ENCODE peak calls at places on chromosomes 11 and 22, in ten cellular contexts. One of them, this sample, is unnamed.

GRCh38 chr11:58898106-58898505 is 41.2 kb upstream of the GLYATL1 start:
- DNase-seq in suprapubic skin: no peak
- DNase-seq in neural crest cell: no peak
- DNase-seq in H9: no peak
- DNase-seq in GM06990: no peak
- DNase-seq in AG04450: no peak
- DNase-seq in lower leg skin: no peak
- DNase-seq in transverse colon: no peak
- DNase-seq in H1: no peak
- DNase-seq in lower lobe of right lung: no peak
- DNase-seq in this sample: no peak

GRCh38 chr11:69986421-69987229 is 91.5 kb upstream of the ANO1 start:
- DNase-seq in suprapubic skin: no peak
- DNase-seq in neural crest cell: no peak
- DNase-seq in H9: no peak
- DNase-seq in GM06990: no peak
- DNase-seq in AG04450: no peak
- DNase-seq in lower leg skin: no peak
- DNase-seq in transverse colon: no peak
- DNase-seq in H1: no peak
- DNase-seq in lower lobe of right lung: no peak
- DNase-seq in this sample: no peak

GRCh38 chr11:119566299-119566698 is 143.3 kb upstream of the THY1 start:
- DNase-seq in suprapubic skin: no peak
- DNase-seq in neural crest cell: no peak
- DNase-seq in H9: no peak
- DNase-seq in GM06990: no peak
- DNase-seq in AG04450: no peak
- DNase-seq in lower leg skin: no peak
- DNase-seq in transverse colon: no peak
- DNase-seq in H1: no peak
- DNase-seq in lower lobe of right lung: no peak
- DNase-seq in this sample: no peak

GRCh38 chr22:38193580-38193979 is 8.2 kb upstream of the MAFF start:
- DNase-seq in suprapubic skin: no peak
- DNase-seq in neural crest cell: no peak
- DNase-seq in H9: no peak
- DNase-seq in GM06990: no peak
- DNase-seq in AG04450: no peak
- DNase-seq in lower leg skin: no peak
- DNase-seq in transverse colon: no peak
- DNase-seq in H1: no peak
- DNase-seq in lower lobe of right lung: peak
- DNase-seq in this sample: no peak

GRCh38 chr22:45977003-45977395 is at the start of gene WNT7B:
- DNase-seq in suprapubic skin: no peak
- DNase-seq in neural crest cell: no peak
- DNase-seq in H9: no peak
- DNase-seq in GM06990: no peak
- DNase-seq in AG04450: no peak
- DNase-seq in lower leg skin: no peak
- DNase-seq in transverse colon: no peak
- DNase-seq in H1: no peak
- DNase-seq in lower lobe of right lung: peak
- DNase-seq in this sample: no peak

GRCh38 chr11:123578778-123579481 is 75.5 kb downstream of the SCN3B start:
- DNase-seq in suprapubic skin: no peak
- DNase-seq in neural crest cell: no peak
- DNase-seq in H9: no peak
- DNase-seq in GM06990: no peak
- DNase-seq in AG04450: no peak
- DNase-seq in lower leg skin: no peak
- DNase-seq in transverse colon: no peak
- DNase-seq in H1: no peak
- DNase-seq in lower lobe of right lung: no peak
- DNase-seq in this sample: no peak

GRCh38 chr11:123405123-123405592 is 24.9 kb upstream of the GRAMD1B start:
- DNase-seq in suprapubic skin: no peak
- DNase-seq in neural crest cell: no peak
- DNase-seq in H9: no peak
- DNase-seq in GM06990: peak
- DNase-seq in AG04450: no peak
- DNase-seq in lower leg skin: no peak
- DNase-seq in transverse colon: no peak
- DNase-seq in H1: no peak
- DNase-seq in lower lobe of right lung: no peak
- DNase-seq in this sample: no peak

GRCh38 chr11:13745165-13745564 is 76.7 kb downstream of the FAR1 start:
- DNase-seq in suprapubic skin: no peak
- DNase-seq in neural crest cell: no peak
- DNase-seq in H9: no peak
- DNase-seq in GM06990: no peak
- DNase-seq in AG04450: no peak
- DNase-seq in lower leg skin: no peak
- DNase-seq in transverse colon: no peak
- DNase-seq in H1: no peak
- DNase-seq in lower lobe of right lung: no peak
- DNase-seq in this sample: no peak

GRCh38 chr22:47692811-47693210 is 930.4 kb downstream of the TBC1D22A start:
- DNase-seq in suprapubic skin: no peak
- DNase-seq in neural crest cell: no peak
- DNase-seq in H9: no peak
- DNase-seq in GM06990: no peak
- DNase-seq in AG04450: no peak
- DNase-seq in lower leg skin: no peak
- DNase-seq in transverse colon: no peak
- DNase-seq in H1: no peak
- DNase-seq in lower lobe of right lung: no peak
- DNase-seq in this sample: no peak
- TF ChIP-seq CTCF in suprapubic skin: no peak
- TF ChIP-seq CTCF in neural crest cell: no peak
- TF ChIP-seq CTCF in H9: no peak
- TF ChIP-seq CTCF in GM06990: no peak
- TF ChIP-seq CTCF in AG04450: no peak
- TF ChIP-seq CTCF in lower leg skin: no peak
- TF ChIP-seq CTCF in transverse colon: no peak
- TF ChIP-seq CTCF in H1: no peak
- TF ChIP-seq CTCF in lower lobe of right lung: no peak
- TF ChIP-seq CTCF in this sample: no peak

GRCh38 chr11:22674470-22675426 is 8.3 kb downstream of the GAS2 start:
- DNase-seq in suprapubic skin: no peak
- DNase-seq in neural crest cell: no peak
- DNase-seq in H9: no peak
- DNase-seq in GM06990: no peak
- DNase-seq in AG04450: no peak
- DNase-seq in lower leg skin: no peak
- DNase-seq in transverse colon: no peak
- DNase-seq in H1: no peak
- DNase-seq in lower lobe of right lung: no peak
- DNase-seq in this sample: no peak
- TF ChIP-seq CTCF in suprapubic skin: no peak
- TF ChIP-seq CTCF in neural crest cell: no peak
- TF ChIP-seq CTCF in H9: no peak
- TF ChIP-seq CTCF in GM06990: no peak
- TF ChIP-seq CTCF in AG04450: no peak
- TF ChIP-seq CTCF in lower leg skin: no peak
- TF ChIP-seq CTCF in transverse colon: no peak
- TF ChIP-seq CTCF in H1: no peak
- TF ChIP-seq CTCF in lower lobe of right lung: no peak
- TF ChIP-seq CTCF in this sample: no peak

GRCh38 chr11:111932605-111932938 is 4.6 kb upstream of the DIXDC1 start:
- DNase-seq in suprapubic skin: no peak
- DNase-seq in neural crest cell: no peak
- DNase-seq in H9: no peak
- DNase-seq in GM06990: no peak
- DNase-seq in AG04450: no peak
- DNase-seq in lower leg skin: no peak
- DNase-seq in transverse colon: no peak
- DNase-seq in H1: no peak
- DNase-seq in lower lobe of right lung: no peak
- DNase-seq in this sample: no peak
- TF ChIP-seq CTCF in suprapubic skin: no peak
- TF ChIP-seq CTCF in neural crest cell: no peak
- TF ChIP-seq CTCF in H9: no peak
- TF ChIP-seq CTCF in GM06990: no peak
- TF ChIP-seq CTCF in AG04450: no peak
- TF ChIP-seq CTCF in lower leg skin: no peak
- TF ChIP-seq CTCF in transverse colon: no peak
- TF ChIP-seq CTCF in H1: no peak
- TF ChIP-seq CTCF in lower lobe of right lung: no peak
- TF ChIP-seq CTCF in this sample: no peak

GRCh38 chr11:16059332-16059731 is 297.0 kb downstream of the SOX6 start:
- DNase-seq in suprapubic skin: no peak
- DNase-seq in neural crest cell: no peak
- DNase-seq in H9: no peak
- DNase-seq in GM06990: no peak
- DNase-seq in AG04450: no peak
- DNase-seq in lower leg skin: no peak
- DNase-seq in transverse colon: no peak
- DNase-seq in H1: no peak
- DNase-seq in lower lobe of right lung: no peak
- DNase-seq in this sample: no peak
- TF ChIP-seq CTCF in suprapubic skin: no peak
- TF ChIP-seq CTCF in neural crest cell: no peak
- TF ChIP-seq CTCF in H9: no peak
- TF ChIP-seq CTCF in GM06990: no peak
- TF ChIP-seq CTCF in AG04450: no peak
- TF ChIP-seq CTCF in lower leg skin: no peak
- TF ChIP-seq CTCF in transverse colon: no peak
- TF ChIP-seq CTCF in H1: no peak
- TF ChIP-seq CTCF in lower lobe of right lung: no peak
- TF ChIP-seq CTCF in this sample: no peak

GRCh38 chr11:113904379-113905101 is at the start of gene HTR3B:
- DNase-seq in suprapubic skin: no peak
- DNase-seq in neural crest cell: no peak
- DNase-seq in H9: no peak
- DNase-seq in GM06990: no peak
- DNase-seq in AG04450: no peak
- DNase-seq in lower leg skin: no peak
- DNase-seq in transverse colon: no peak
- DNase-seq in H1: no peak
- DNase-seq in lower lobe of right lung: no peak
- DNase-seq in this sample: no peak

GRCh38 chr11:113907681-113908080 is 3.1 kb downstream of the HTR3B start:
- DNase-seq in suprapubic skin: no peak
- DNase-seq in neural crest cell: no peak
- DNase-seq in H9: no peak
- DNase-seq in GM06990: no peak
- DNase-seq in AG04450: no peak
- DNase-seq in lower leg skin: no peak
- DNase-seq in transverse colon: no peak
- DNase-seq in H1: no peak
- DNase-seq in lower lobe of right lung: no peak
- DNase-seq in this sample: no peak

GRCh38 chr11:113906515-113906914 is 1.9 kb downstream of the HTR3B start:
- DNase-seq in suprapubic skin: no peak
- DNase-seq in neural crest cell: no peak
- DNase-seq in H9: no peak
- DNase-seq in GM06990: no peak
- DNase-seq in AG04450: no peak
- DNase-seq in lower leg skin: no peak
- DNase-seq in transverse colon: no peak
- DNase-seq in H1: no peak
- DNase-seq in lower lobe of right lung: no peak
- DNase-seq in this sample: no peak

GRCh38 chr11:113907155-113907554 is 2.6 kb downstream of the HTR3B start:
- DNase-seq in suprapubic skin: no peak
- DNase-seq in neural crest cell: no peak
- DNase-seq in H9: no peak
- DNase-seq in GM06990: no peak
- DNase-seq in AG04450: no peak
- DNase-seq in lower leg skin: no peak
- DNase-seq in transverse colon: no peak
- DNase-seq in H1: no peak
- DNase-seq in lower lobe of right lung: no peak
- DNase-seq in this sample: no peak

GRCh38 chr11:113906038-113906437 is 1.4 kb downstream of the HTR3B start:
- DNase-seq in suprapubic skin: peak
- DNase-seq in neural crest cell: no peak
- DNase-seq in H9: peak
- DNase-seq in GM06990: no peak
- DNase-seq in AG04450: peak
- DNase-seq in lower leg skin: no peak
- DNase-seq in transverse colon: peak
- DNase-seq in H1: no peak
- DNase-seq in lower lobe of right lung: no peak
- DNase-seq in this sample: no peak
- TF ChIP-seq CTCF in suprapubic skin: no peak
- TF ChIP-seq CTCF in neural crest cell: peak
- TF ChIP-seq CTCF in H9: peak
- TF ChIP-seq CTCF in GM06990: peak
- TF ChIP-seq CTCF in AG04450: peak
- TF ChIP-seq CTCF in lower leg skin: no peak
- TF ChIP-seq CTCF in transverse colon: peak
- TF ChIP-seq CTCF in H1: peak
- TF ChIP-seq CTCF in lower lobe of right lung: no peak
- TF ChIP-seq CTCF in this sample: no peak

DNA sequence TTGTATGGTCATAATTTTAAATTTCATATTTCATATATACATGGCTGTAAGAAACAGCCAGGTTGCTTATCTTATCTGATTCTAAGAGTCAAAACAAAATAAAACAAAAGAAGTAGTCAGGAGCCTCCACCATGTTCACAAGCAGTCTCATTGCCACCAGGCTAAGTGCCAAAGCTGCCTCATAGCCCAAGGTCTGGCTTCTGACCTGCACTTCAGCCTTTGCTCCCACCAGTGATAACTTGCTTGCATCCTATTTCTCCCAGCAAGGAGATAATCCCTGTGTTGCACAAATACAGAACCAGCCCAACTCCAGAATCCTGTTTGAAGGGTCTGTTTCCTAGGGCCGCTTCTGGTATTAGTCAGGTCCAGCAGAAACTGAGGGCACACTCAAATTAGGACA is 53.9 kb upstream of the TSKU start:
- DNase-seq in suprapubic skin: no peak
- DNase-seq in neural crest cell: no peak
- DNase-seq in H9: no peak
- DNase-seq in GM06990: no peak
- DNase-seq in AG04450: no peak
- DNase-seq in lower leg skin: no peak
- DNase-seq in transverse colon: no peak
- DNase-seq in H1: no peak
- DNase-seq in lower lobe of right lung: no peak
- DNase-seq in this sample: no peak
- TF ChIP-seq CTCF in suprapubic skin: no peak
- TF ChIP-seq CTCF in neural crest cell: no peak
- TF ChIP-seq CTCF in H9: no peak
- TF ChIP-seq CTCF in GM06990: no peak
- TF ChIP-seq CTCF in AG04450: no peak
- TF ChIP-seq CTCF in lower leg skin: no peak
- TF ChIP-seq CTCF in transverse colon: no peak
- TF ChIP-seq CTCF in H1: no peak
- TF ChIP-seq CTCF in lower lobe of right lung: no peak
- TF ChIP-seq CTCF in this sample: no peak

GRCh38 chr11:63639195-63639832 is 25.1 kb upstream of the PLAAT3 start:
- DNase-seq in suprapubic skin: no peak
- DNase-seq in neural crest cell: no peak
- DNase-seq in H9: no peak
- DNase-seq in GM06990: no peak
- DNase-seq in AG04450: no peak
- DNase-seq in lower leg skin: no peak
- DNase-seq in transverse colon: no peak
- DNase-seq in H1: no peak
- DNase-seq in lower lobe of right lung: no peak
- DNase-seq in this sample: no peak
- TF ChIP-seq CTCF in suprapubic skin: peak
- TF ChIP-seq CTCF in neural crest cell: peak
- TF ChIP-seq CTCF in H9: peak
- TF ChIP-seq CTCF in GM06990: peak
- TF ChIP-seq CTCF in AG04450: peak
- TF ChIP-seq CTCF in lower leg skin: no peak
- TF ChIP-seq CTCF in transverse colon: peak
- TF ChIP-seq CTCF in H1: no peak
- TF ChIP-seq CTCF in lower lobe of right lung: peak
- TF ChIP-seq CTCF in this sample: no peak

This sample was measured in GM13976.